ENCODE peak calls at places on chromosomes 7 and 10, in four cellular contexts. B is IMR-90, Z is K562, I is keratinocyte. X is an unnamed sample. For H3K9me1, the result is how much of the 10 kb centered on the place peaks cover.

GRCh38 chr10:88163572-88163971 is 300.1 kb downstream of the PTEN start:
- DNase-seq in I (no peak), B (no peak), Z (no peak), X (no peak)

GRCh38 chr7:41107938-41108448 is 594.9 kb downstream of the INHBA start:
- DNase-seq in I (peak), Z (no peak), B (peak), X (no peak)

GRCh38 chr7:44225566-44226395 is 25.0 kb downstream of the YKT6 start:
- DNase-seq in Z (no peak), B (no peak), I (no peak), X (no peak)

GRCh38 chr7:148382585-148382984 is 208.0 kb upstream of the C7orf33 start:
- DNase-seq in B (no peak), Z (no peak), I (no peak), X (no peak)

GRCh38 chr10:27893320-27894014 is 105.4 kb downstream of the ODAD2 start:
- DNase-seq in B (peak), I (no peak), Z (no peak), X (peak)

GRCh38 chr7:106767498-106768323 is 97.4 kb upstream of the PIK3CG start:
- DNase-seq in B (peak), I (no peak), Z (no peak), X (no peak)

GRCh38 chr7:9488555-9488954 is 1055.1 kb downstream of the NXPH1 start:
- DNase-seq in B (peak), Z (no peak), I (no peak), X (peak)

GRCh38 chr10:80590585-80591125 is 53.0 kb downstream of the SH2D4B start:
- DNase-seq in B (no peak), Z (no peak), I (peak), X (no peak)

GRCh38 chr10:63726883-63727282 is 205.7 kb downstream of the REEP3 start:
- DNase-seq in Z (no peak), B (no peak), I (no peak), X (no peak)

GRCh38 chr7:121083138-121083789 is 94.8 kb downstream of the CPED1 start:
- DNase-seq in B (peak), Z (peak), I (no peak), X (peak)

GRCh38 chr10:120456143-120456625 is 843 bp upstream of the PLPP4 start:
- DNase-seq in Z (no peak), B (no peak), I (no peak), X (no peak)

GRCh38 chr10:116271593-116272496 is 1.2 kb downstream of the GFRA1 start:
- DNase-seq in Z (no peak), I (no peak), B (peak), X (no peak)

GRCh38 chr10:69279110-69279509 is 814 bp downstream of the HK1 start:
- DNase-seq in I (no peak), B (no peak), Z (no peak), X (no peak)

GRCh38 chr7:48255046-48255445 is 83.8 kb downstream of the ABCA13 start:
- DNase-seq in I (no peak), Z (no peak), B (peak), X (peak)

GRCh38 chr7:151705744-151706567 is 171.0 kb downstream of the PRKAG2 start:
- DNase-seq in I (peak), B (peak), Z (peak), X (peak)

GRCh38 chr10:88791924-88792323 is 10.6 kb upstream of the LIPM start:
- DNase-seq in Z (no peak), B (peak), I (no peak), X (peak)

GRCh38 chr7:3301831-3302618 is 973 bp downstream of the SDK1 start:
- DNase-seq in B (peak), Z (peak), I (no peak), X (peak)

GRCh38 chr7:93006480-93007095 is 111.2 kb downstream of the SAMD9 start:
- DNase-seq in I (no peak), Z (no peak), B (no peak), X (no peak)

GRCh38 chr7:125663961-125664360 is 734.3 kb upstream of the POT1 start:
- DNase-seq in Z (no peak), B (no peak), I (no peak), X (no peak)

GRCh38 chr10:51269816-51270215 is 195.5 kb downstream of the PRKG1 start:
- DNase-seq in B (peak), Z (no peak), I (no peak), X (no peak)

GRCh38 chr7:143408247-143408685 is 390 bp downstream of the EPHA1 start:
- DNase-seq in B (no peak), I (no peak), Z (no peak), X (no peak)

GRCh38 chr7:143408686-143409551 is at the start of gene EPHA1:
- DNase-seq in Z (peak), I (peak), B (no peak), X (no peak)

GRCh38 chr7:143405671-143406352 is 2.8 kb downstream of the EPHA1 start:
- DNase-seq in I (no peak), B (no peak), Z (no peak), X (no peak)

GRCh38 chr7:143405158-143405557 is 3.5 kb downstream of the EPHA1 start:
- DNase-seq in I (no peak), B (peak), Z (no peak), X (no peak)

DNA sequence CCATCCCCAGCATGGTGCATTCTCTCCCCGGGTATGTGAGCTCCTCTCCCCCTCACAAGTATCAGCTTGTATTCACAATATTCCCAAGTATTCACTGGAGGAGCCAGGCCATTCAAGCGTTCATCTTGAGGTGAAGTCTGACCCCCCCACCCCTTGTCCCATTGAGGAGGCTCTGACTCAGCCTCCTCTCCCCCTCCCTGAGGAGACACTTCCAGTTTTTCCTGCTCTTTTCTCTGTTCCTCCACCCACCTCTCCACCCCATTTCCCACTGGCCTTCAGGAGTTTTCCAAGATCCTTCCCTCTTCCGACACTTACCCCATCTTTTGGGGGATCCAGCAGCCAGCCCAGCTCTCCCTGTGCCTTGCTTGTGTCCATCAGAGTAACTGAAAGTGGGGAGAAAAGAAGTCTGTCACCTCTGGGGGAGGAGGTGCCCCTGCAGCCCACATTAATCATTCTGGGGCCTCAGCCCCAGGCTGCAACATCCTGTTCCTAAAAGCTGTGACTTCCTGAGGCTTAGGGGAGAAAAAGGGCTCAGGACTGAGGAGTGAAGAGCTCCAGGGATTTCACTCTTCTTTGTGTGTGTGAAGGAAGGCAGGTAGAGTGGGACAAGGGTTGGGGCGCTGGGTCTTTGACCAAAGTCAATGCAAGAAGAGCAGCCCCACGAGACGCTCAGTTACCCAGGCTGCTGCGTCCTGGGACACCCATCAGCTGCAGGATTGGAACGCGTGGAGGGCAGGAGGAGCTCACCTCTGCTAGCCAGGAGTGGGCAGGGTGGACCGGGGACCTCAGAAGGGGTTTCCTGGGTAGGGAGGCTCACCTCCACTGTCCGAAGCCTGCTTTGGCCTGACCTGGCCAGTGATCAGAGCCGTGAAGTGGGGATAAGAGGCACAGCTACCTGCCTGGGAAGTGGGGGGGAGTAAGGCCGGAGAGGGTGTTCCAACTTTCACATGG is 1.1 kb downstream of the EPHA1 start:
- DNase-seq in I (no peak), B (no peak), Z (no peak), X (no peak)
- H3K27ac ChIP-seq in I (peak), B (no peak), Z (no peak), X (no peak)

DNA sequence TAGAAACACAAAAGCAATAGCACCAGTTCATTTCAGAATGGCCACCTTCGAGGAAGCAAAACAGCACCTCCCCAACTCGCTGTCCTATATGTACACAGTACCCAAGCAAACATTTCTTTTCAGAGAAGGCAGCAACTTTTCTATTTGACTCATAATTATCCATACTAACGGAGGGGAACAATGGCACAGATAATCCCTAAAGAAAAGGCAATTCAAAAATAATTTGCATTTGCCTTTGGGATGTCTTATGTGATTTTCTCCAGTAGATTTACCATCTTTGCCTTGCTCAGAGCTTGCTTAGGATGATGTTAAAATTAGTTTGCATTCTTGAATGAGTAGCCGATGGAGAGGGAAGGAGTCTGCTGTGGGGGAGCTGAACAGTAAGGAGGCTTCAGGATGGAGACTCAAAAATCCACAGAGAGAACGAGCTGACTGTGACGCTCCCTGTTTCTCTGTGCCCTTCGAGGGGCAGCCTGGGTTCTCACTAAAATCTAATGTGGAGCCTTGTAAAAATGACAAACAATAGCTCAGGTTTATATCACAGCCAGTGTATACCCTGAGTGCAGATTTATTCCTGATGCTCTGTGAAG is 218.8 kb downstream of the FANK1 start:
- DNase-seq in B (no peak), I (no peak), Z (no peak), X (no peak)
- H3K9me1 ChIP-seq in B (under half), I (under half), Z (under half), X (under half)

GRCh38 chr10:133297504-133297903 is 11.2 kb downstream of the TUBGCP2 start:
- DNase-seq in I (no peak), Z (no peak), B (no peak), X (no peak)

GRCh38 chr10:133295426-133296320 is 13.0 kb downstream of the TUBGCP2 start:
- DNase-seq in I (no peak), B (no peak), Z (no peak), X (no peak)

GRCh38 chr10:133292919-133293809 is 15.5 kb downstream of the TUBGCP2 start:
- DNase-seq in B (peak), Z (no peak), I (peak), X (peak)

GRCh38 chr10:133293810-133294119 is 14.9 kb downstream of the TUBGCP2 start:
- DNase-seq in B (no peak), Z (no peak), I (no peak), X (no peak)

DNA sequence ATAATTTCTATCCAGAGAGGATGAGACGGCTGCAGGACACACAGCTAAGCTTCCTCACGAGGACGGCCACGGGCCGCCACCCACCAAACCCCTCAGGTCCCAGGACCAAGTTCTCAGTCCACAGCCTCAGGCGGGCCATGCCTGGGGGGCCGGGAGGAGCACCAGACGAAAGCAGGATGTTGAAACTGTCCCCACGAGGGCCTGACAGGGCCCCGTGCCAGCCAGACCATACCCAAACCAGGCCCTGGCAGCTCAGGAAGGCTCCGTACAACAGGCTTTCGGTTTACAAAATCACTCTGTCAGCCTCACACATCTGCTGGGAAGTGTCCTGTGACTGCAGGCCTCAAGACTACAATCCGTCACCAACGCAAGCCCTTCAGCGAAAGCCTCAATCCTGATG is 14.5 kb downstream of the TUBGCP2 start:
- DNase-seq in B (no peak), I (no peak), Z (no peak), X (no peak)
- H3K27ac ChIP-seq in B (no peak), I (no peak), Z (no peak), X (no peak)

DNA sequence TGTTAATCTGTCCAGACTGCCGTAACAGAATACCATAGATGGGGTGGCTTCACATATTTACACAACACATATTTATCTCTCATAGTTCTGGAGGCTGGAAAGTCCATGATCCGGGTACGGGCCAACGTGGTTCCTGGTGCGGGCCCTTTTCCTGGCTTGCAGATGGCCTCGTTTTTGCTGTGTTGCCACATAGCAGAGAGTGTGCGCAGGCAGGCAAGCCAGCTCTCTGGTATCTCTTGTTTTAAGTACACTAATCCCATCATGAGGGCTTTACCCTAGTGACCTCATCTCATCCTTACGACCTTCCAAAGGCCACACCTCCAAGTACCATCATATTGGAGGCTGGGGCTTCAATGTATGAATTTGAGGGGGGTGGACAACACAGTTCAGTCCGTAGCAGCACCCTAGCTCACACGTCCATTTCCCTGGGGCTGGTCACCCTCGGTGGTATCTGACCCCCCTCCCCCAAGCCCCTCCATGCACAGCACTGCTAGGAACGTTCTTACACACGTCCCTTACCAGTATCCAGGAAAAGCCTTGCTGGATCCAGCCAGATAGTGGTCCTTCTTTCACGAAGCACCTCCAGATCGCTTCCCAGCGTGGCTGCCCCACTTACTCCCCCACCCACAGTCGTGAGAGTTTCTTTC is 21.5 kb downstream of the CUX1 start:
- DNase-seq in I (no peak), Z (no peak), B (no peak), X (no peak)
- H3K9me1 ChIP-seq in I (under half), Z (under half), B (under half), X (under half)

DNA sequence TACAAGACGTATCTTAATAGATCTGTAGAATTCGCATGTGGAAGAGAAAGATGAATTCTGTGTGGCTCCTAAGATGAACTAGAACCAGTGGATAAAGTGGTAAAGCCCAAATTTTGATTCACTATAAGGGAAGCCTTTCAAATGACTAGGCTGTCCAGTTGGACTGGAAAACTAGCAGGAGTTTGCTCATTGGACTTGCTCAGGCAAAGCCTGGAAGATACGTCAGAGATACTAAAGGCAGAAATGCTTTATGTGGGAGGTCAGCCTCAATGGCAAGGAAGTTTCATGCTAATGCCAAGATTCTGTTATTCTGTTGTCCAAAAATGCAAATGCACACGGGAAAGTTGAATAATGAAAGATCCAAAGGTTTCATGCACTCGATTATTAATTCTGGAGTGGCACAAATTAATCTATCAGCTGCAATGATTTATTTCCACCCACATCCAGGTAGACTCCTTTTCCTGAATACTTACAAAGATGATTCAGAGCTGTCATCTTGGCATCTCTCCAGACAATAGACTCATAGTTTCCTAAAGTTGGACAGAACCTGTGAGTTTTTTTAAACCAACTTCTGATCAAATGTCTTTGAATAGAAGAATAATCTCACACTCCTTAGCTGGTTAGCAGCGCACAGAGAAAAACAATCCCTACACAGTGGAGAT is 20.5 kb upstream of the PPP1R3C start:
- DNase-seq in I (peak), Z (no peak), B (peak), X (peak)
- H3K27ac ChIP-seq in I (peak), Z (no peak), B (no peak), X (no peak)

DNA sequence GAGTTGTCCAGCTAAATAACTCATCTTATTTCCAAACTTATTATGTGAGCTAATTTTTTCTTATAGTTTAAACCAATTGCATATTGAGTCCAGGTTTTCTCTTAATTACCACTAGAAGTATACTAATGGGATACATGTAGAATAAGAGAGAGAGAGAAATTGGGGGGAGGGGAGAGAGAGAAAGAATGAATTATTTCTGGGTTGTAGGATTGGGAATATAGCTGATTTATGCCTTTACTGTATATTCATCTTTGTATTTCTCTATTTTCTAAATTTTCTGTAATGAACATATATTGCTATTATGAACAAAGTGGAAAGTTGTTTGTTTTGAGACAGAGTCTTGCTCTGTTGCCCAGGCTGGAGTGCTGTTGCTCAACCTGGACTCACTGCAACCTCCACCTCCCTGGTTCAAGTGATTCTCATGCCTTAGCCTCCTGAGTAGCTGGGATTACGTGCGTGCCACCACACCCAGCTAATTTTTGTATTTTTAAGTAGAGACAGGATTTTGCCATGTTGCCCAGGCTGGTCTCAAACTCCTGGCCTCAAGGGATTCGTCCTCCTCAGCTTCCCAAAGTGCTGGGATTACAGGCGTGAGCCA is 26.1 kb upstream of the ITGB1 start:
- DNase-seq in B (no peak), Z (no peak), I (no peak), X (no peak)
- H3K9me1 ChIP-seq in B (under half), Z (under half), I (under half), X (under half)

GRCh38 chr10:79246606-79247275 is 100.5 kb upstream of the PPIF start:
- DNase-seq in Z (no peak), I (no peak), B (no peak), X (peak)
- H3K27ac ChIP-seq in Z (no peak), I (no peak), B (no peak), X (peak)

DNA sequence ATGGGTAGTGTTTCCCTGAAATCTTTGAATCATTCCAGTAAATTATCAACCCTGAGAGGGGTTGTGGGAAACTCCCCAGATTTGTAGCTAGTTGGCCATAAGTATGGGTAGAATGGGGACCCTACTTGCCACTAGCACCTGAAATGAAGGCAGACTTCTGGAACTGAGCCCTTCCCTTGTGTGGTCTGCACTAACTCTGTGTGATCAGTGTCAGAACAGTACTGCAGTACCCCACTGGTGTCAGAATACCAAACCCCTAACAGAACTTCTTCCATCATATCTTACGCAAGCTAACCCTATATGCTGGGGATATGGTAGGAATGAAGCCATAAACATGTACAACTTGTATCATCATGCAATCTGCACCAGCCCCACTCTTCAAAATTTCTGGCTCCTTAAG is 50.8 kb downstream of the ABI1 start:
- DNase-seq in B (no peak), Z (no peak), I (no peak), X (no peak)
- H3K9me1 ChIP-seq in B (under half), Z (under half), I (under half), X (under half)

GRCh38 chr7:78130443-78131200 is 332.0 kb downstream of the PHTF2 start:
- DNase-seq in I (no peak), B (peak), Z (no peak), X (no peak)

GRCh38 chr7:78139335-78139734 is 340.8 kb downstream of the PHTF2 start:
- DNase-seq in Z (no peak), B (peak), I (no peak), X (no peak)

GRCh38 chr7:78134748-78135147 is 336.2 kb downstream of the PHTF2 start:
- DNase-seq in B (no peak), I (no peak), Z (no peak), X (no peak)

GRCh38 chr7:78129865-78130264 is 331.3 kb downstream of the PHTF2 start:
- DNase-seq in B (no peak), Z (no peak), I (no peak), X (no peak)

GRCh38 chr7:78134256-78134655 is 335.7 kb downstream of the PHTF2 start:
- DNase-seq in I (no peak), Z (peak), B (peak), X (peak)
- H3K27ac ChIP-seq in I (no peak), Z (no peak), B (no peak), X (no peak)